ENCODE peak calls at places on chromosomes 16 and 17, in eight cellular contexts. Z, U, I, H, Y, P, V and T are unnamed samples.

GRCh38 chr17:47719411-47720152 is 13.5 kb upstream of the TBX21 start:
- DNase-seq in U (peak), I (peak), Y (no peak), V (no peak), P (no peak), Z (peak), H (no peak), T (peak)

GRCh38 chr16:10521681-10522274 is 58.6 kb downstream of the EMP2 start:
- DNase-seq in I (peak), Z (peak), H (peak), V (peak), P (no peak), U (peak), Y (peak), T (peak)

GRCh38 chr16:51538707-51539604 is 387.9 kb upstream of the SALL1 start:
- DNase-seq in V (peak), Z (peak), H (peak), I (peak), P (no peak), Y (peak), U (peak), T (peak)

GRCh38 chr16:67034478-67034877 is 5.5 kb downstream of the CBFB start:
- DNase-seq in P (no peak), U (peak), V (no peak), Z (peak), I (no peak), Y (no peak), H (no peak), T (peak)

GRCh38 chr16:81517630-81518438 is 73.2 kb downstream of the CMIP start:
- DNase-seq in V (no peak), Y (no peak), U (peak), Z (peak), H (no peak), P (no peak), I (no peak), T (no peak)

GRCh38 chr16:7057458-7057857 is 275.2 kb upstream of the RBFOX1 start:
- DNase-seq in Y (no peak), V (no peak), I (no peak), P (no peak), U (no peak), H (no peak), Z (no peak), T (no peak)

GRCh38 chr16:86541560-86541959 is 13.5 kb downstream of the MTHFSD start:
- DNase-seq in H (no peak), Y (no peak), Z (no peak), U (no peak), P (no peak), V (no peak), I (no peak), T (no peak)

GRCh38 chr17:8072727-8073461 is 14.6 kb downstream of the ALOX12B start:
- DNase-seq in H (no peak), U (no peak), I (no peak), Z (peak), P (peak), V (no peak), Y (no peak), T (no peak)

GRCh38 chr17:19771971-19772630 is 24.0 kb upstream of the ALDH3A1 start:
- DNase-seq in U (no peak), H (no peak), Y (no peak), P (peak), V (no peak), Z (no peak), I (no peak), T (no peak)

GRCh38 chr17:58084317-58084981 is 1.2 kb downstream of the DYNLL2 start:
- DNase-seq in U (peak), I (peak), Y (peak), H (peak), P (peak), Z (peak), V (no peak), T (peak)

GRCh38 chr16:75224281-75224680 is 5.5 kb downstream of the CTRB1 start:
- DNase-seq in Z (peak), Y (no peak), V (no peak), H (no peak), P (no peak), I (no peak), U (no peak), T (no peak)

GRCh38 chr17:42675984-42676423 is 790 bp downstream of the PLEKHH3 start:
- DNase-seq in U (peak), Y (peak), P (no peak), I (peak), V (no peak), H (peak), Z (peak), T (no peak)

GRCh38 chr16:87344931-87345631 is 27.9 kb upstream of the C16orf95 start:
- DNase-seq in P (peak), Z (no peak), Y (no peak), I (no peak), V (no peak), U (no peak), H (peak), T (peak)

GRCh38 chr17:68443974-68444464 is 13.3 kb downstream of the WIPI1 start:
- DNase-seq in P (no peak), H (no peak), I (no peak), Y (no peak), Z (no peak), V (no peak), U (no peak), T (no peak)

GRCh38 chr16:27526169-27526568 is 23.5 kb downstream of the GTF3C1 start:
- DNase-seq in P (no peak), V (no peak), I (no peak), H (peak), Y (peak), U (no peak), Z (no peak), T (no peak)

GRCh38 chr16:56637814-56638750 is at the start of gene MT1A:
- DNase-seq in H (peak), Z (peak), I (no peak), Y (peak), V (peak), U (peak), P (no peak), T (no peak)

GRCh38 chr17:77807051-77807745 is 151.3 kb upstream of the TNRC6C start:
- DNase-seq in Y (no peak), Z (no peak), V (no peak), H (no peak), P (no peak), U (no peak), I (no peak), T (no peak)

GRCh38 chr16:10641953-10642949 is 52.5 kb downstream of the TEKT5 start:
- DNase-seq in V (no peak), P (no peak), I (no peak), H (no peak), Z (no peak), U (no peak), Y (no peak), T (no peak)

GRCh38 chr16:10077861-10078260 is 104.4 kb downstream of the GRIN2A start:
- DNase-seq in I (peak), P (no peak), Y (no peak), H (no peak), Z (no peak), U (no peak), V (no peak), T (no peak)

GRCh38 chr16:72961115-72961832 is 86.7 kb downstream of the ZFHX3 start:
- DNase-seq in Z (peak), V (no peak), P (no peak), U (no peak), H (peak), Y (peak), I (peak), T (no peak)

GRCh38 chr17:41421116-41421515 is 3.3 kb downstream of the KRT37 start:
- DNase-seq in Y (no peak), I (peak), Z (peak), P (no peak), H (no peak), U (peak), V (no peak), T (peak)

GRCh38 chr16:24117680-24118079 is 138.5 kb upstream of the CACNG3 start:
- DNase-seq in Y (no peak), I (no peak), V (no peak), U (no peak), Z (no peak), P (no peak), H (no peak), T (no peak)

GRCh38 chr16:46768809-46769208 is 20.7 kb upstream of the MYLK3 start:
- DNase-seq in U (no peak), V (no peak), I (no peak), Y (no peak), P (no peak), Z (no peak), H (peak), T (no peak)

GRCh38 chr16:716250-716607 is 1.3 kb downstream of the METRN start:
- DNase-seq in Z (peak), H (no peak), U (peak), I (peak), P (no peak), V (peak), Y (peak), T (no peak)

GRCh38 chr17:45120558-45120957 is 11.8 kb downstream of the PLCD3 start:
- DNase-seq in Z (no peak), Y (no peak), U (no peak), I (no peak), V (no peak), H (no peak), P (no peak), T (no peak)

GRCh38 chr17:49779730-49780220 is 8.7 kb upstream of the KAT7 start:
- DNase-seq in Z (peak), Y (peak), V (peak), U (peak), H (peak), I (peak), P (no peak), T (peak)

GRCh38 chr16:67270931-67271338 is 8.4 kb upstream of the PLEKHG4 start:
- DNase-seq in P (no peak), U (no peak), H (no peak), Z (no peak), I (no peak), Y (no peak), V (no peak), T (no peak)

GRCh38 chr16:6341993-6342392 is 990.7 kb upstream of the RBFOX1 start:
- DNase-seq in Y (no peak), Z (no peak), H (no peak), V (no peak), P (no peak), U (no peak), I (no peak), T (no peak)

GRCh38 chr16:4610011-4611005 is 4.4 kb downstream of the UBALD1 start:
- DNase-seq in U (no peak), H (no peak), V (no peak), Z (no peak), P (no peak), Y (no peak), I (no peak), T (no peak)

GRCh38 chr16:81940781-81941560 is 70.3 kb downstream of the SDR42E1 start:
- DNase-seq in Z (peak), I (peak), V (peak), Y (no peak), P (no peak), U (peak), H (peak), T (peak)

GRCh38 chr16:72847187-72848044 is 200.5 kb downstream of the ZFHX3 start:
- DNase-seq in Y (no peak), U (peak), P (no peak), H (peak), Z (peak), I (peak), V (no peak), T (peak)

GRCh38 chr16:55622930-55623561 is 32.7 kb upstream of the SLC6A2 start:
- DNase-seq in Y (peak), Z (no peak), H (peak), V (no peak), P (no peak), I (peak), U (no peak), T (peak)

GRCh38 chr16:84677849-84678248 is 22.0 kb upstream of the USP10 start:
- DNase-seq in U (no peak), Y (no peak), I (no peak), V (no peak), H (no peak), P (no peak), Z (no peak), T (no peak)

GRCh38 chr17:11514981-11515680 is 83.1 kb upstream of the DNAH9 start:
- DNase-seq in I (no peak), Y (no peak), U (no peak), H (no peak), P (no peak), Z (no peak), V (no peak), T (no peak)

GRCh38 chr17:33197342-33197741 is 95.8 kb downstream of the ASIC2 start:
- DNase-seq in P (no peak), Y (no peak), I (no peak), H (no peak), V (no peak), Z (no peak), U (no peak), T (no peak)

GRCh38 chr17:31674717-31675349 is 184.2 kb downstream of the COPRS start:
- DNase-seq in Y (no peak), P (no peak), H (no peak), I (peak), Z (peak), V (no peak), U (peak), T (peak)

GRCh38 chr17:7613769-7614421 is 802 bp downstream of the FXR2 start:
- DNase-seq in P (no peak), Y (no peak), Z (peak), U (peak), I (peak), H (peak), V (no peak), T (peak)

GRCh38 chr16:66292241-66292935 is 74.1 kb upstream of the CDH5 start:
- DNase-seq in H (no peak), I (no peak), Z (no peak), P (no peak), V (no peak), U (no peak), Y (no peak), T (no peak)

GRCh38 chr17:19569785-19570496 is 36.3 kb downstream of the SLC47A1 start:
- DNase-seq in I (peak), P (no peak), Z (no peak), U (no peak), H (no peak), V (no peak), Y (no peak), T (peak)

GRCh38 chr17:21042434-21043295 is at the start of gene USP22:
- DNase-seq in H (peak), U (no peak), P (no peak), Z (no peak), V (no peak), Y (peak), I (no peak), T (peak)